ENCODE peak calls at places on chromosomes 16 and 17, in ten cellular contexts. O is ACHN; E is heart left ventricle; M is Caco-2; A is AG20443; P is stimulated activated CD8-positive, alpha-beta memory T cell treated with anti-CD3 and anti-CD28 coated beads, Interleukin-4, amount 100 ng/mL, for 24 hours; Y is AG04450; F is NCI-H1105; G is nephron progenitor cell; J is H7. X is an unnamed sample.

GRCh38 chr16:54077412-54077821 is 209.2 kb downstream of the IRX3 start:
- DNase-seq in O (peak; percentile 78), E (no peak), M (no peak), A (peak; percentile 50), P (no peak), Y (peak; percentile 7), F (no peak), G (no peak), J (no peak), X (no peak)

GRCh38 chr16:28317040-28317880 is 24.9 kb downstream of the SBK1 start:
- DNase-seq in O (peak; percentile 62), E (peak; percentile 51), M (no peak), A (peak; percentile 83), P (peak; percentile 70), Y (no peak), F (no peak), G (peak; percentile 75), J (peak; percentile 93), X (peak; percentile 72)

GRCh38 chr16:50627419-50627818 is 53.7 kb downstream of the SNX20 start:
- DNase-seq in O (peak; percentile 20), E (peak; percentile 72), M (no peak), A (peak; percentile 50), P (peak; percentile 11), Y (no peak), F (no peak), G (peak; percentile 31), J (peak; percentile 84), X (no peak)

GRCh38 chr16:20336955-20337354 is 9.6 kb upstream of the GP2 start:
- DNase-seq in O (no peak), E (no peak), M (no peak), A (no peak), P (no peak), Y (no peak), F (no peak), G (no peak), J (no peak), X (no peak)

GRCh38 chr16:80914379-80915078 is 92.2 kb downstream of the CMC2 start:
- DNase-seq in O (no peak), E (no peak), M (peak; percentile 69), A (no peak), P (no peak), Y (no peak), F (no peak), G (no peak), J (no peak), X (no peak)

GRCh38 chr17:42409467-42410351 is 13.3 kb downstream of the CAVIN1 start:
- DNase-seq in O (peak; percentile 77), E (peak; percentile 83), M (no peak), A (peak; percentile 94), P (no peak), Y (peak; percentile 75), F (no peak), G (no peak), J (no peak), X (peak; percentile 95)

GRCh38 chr17:10171057-10171456 is 27.3 kb downstream of the GAS7 start:
- DNase-seq in O (no peak), E (peak; percentile 41), M (no peak), A (peak; percentile 58), P (no peak), Y (no peak), F (no peak), G (no peak), J (no peak), X (no peak)

GRCh38 chr16:78098544-78099371 is 696 bp upstream of the WWOX start:
- DNase-seq in O (no peak), E (no peak), M (no peak), A (no peak), P (no peak), Y (no peak), F (no peak), G (no peak), J (no peak), X (no peak)

GRCh38 chr17:81416612-81417011 is 21.4 kb downstream of the BAHCC1 start:
- DNase-seq in O (no peak), E (no peak), M (no peak), A (no peak), P (no peak), Y (no peak), F (peak; percentile 74), G (no peak), J (no peak), X (no peak)

GRCh38 chr17:28720247-28720996 is 637 bp downstream of the RPL23A start:
- DNase-seq in O (no peak), E (no peak), M (no peak), A (peak; percentile 3), P (no peak), Y (no peak), F (no peak), G (no peak), J (no peak), X (no peak)

GRCh38 chr17:45096141-45096540 is 35.0 kb downstream of the NMT1 start:
- DNase-seq in O (peak; percentile 55), E (no peak), M (no peak), A (peak; percentile 50), P (no peak), Y (no peak), F (no peak), G (no peak), J (peak; percentile 76), X (peak; percentile 51)

GRCh38 chr17:21528031-21528684 is 152.0 kb downstream of the KCNJ12 start:
- DNase-seq in O (no peak), E (no peak), M (no peak), A (no peak), P (no peak), Y (no peak), F (no peak), G (no peak), J (no peak), X (no peak)

X was measured in hepatic stellate cell.